ENCODE peak calls at places on chromosomes 16 and 17, in four cellular contexts. Y is DND-41, F is MM.1S, W is HepG2. M is an unnamed sample.

GRCh38 chr16:27634781-27635180 is 84.8 kb downstream of the KATNIP start:
- DNase-seq in Y (no peak), F (no peak), W (no peak), M (no peak)

GRCh38 chr16:29899516-29900101 is at the start of gene SEZ6L2:
- DNase-seq in Y (peak), F (no peak), W (peak), M (no peak)

GRCh38 chr17:59680314-59680713 is 26.9 kb downstream of the PTRH2 start:
- DNase-seq in Y (no peak), F (no peak), W (no peak), M (no peak)

GRCh38 chr16:27195068-27195741 is 8.1 kb upstream of the KDM8 start:
- DNase-seq in Y (no peak), F (no peak), W (no peak), M (no peak)

GRCh38 chr17:62165378-62165722 is 100.3 kb upstream of the MED13 start:
- DNase-seq in Y (no peak), F (peak), W (peak), M (no peak)

GRCh38 chr17:49361129-49361901 is 735 bp downstream of the ZNF652 start:
- DNase-seq in Y (peak), F (peak), W (peak), M (no peak)

GRCh38 chr17:80263253-80264047 is 2.8 kb downstream of the RNF213 start:
- DNase-seq in Y (peak), F (peak), W (peak), M (peak)

GRCh38 chr17:57114085-57114673 is 29.1 kb downstream of the AKAP1 start:
- DNase-seq in Y (peak), F (peak), W (peak), M (no peak)

GRCh38 chr17:79628861-79629547 is 18.2 kb upstream of the RBFOX3 start:
- DNase-seq in Y (no peak), F (no peak), W (no peak), M (peak)

GRCh38 chr17:50151937-50152547 is 1.6 kb upstream of the PPP1R9B start:
- DNase-seq in Y (peak), F (peak), W (peak), M (no peak)

GRCh38 chr16:53457670-53458069 is 23.4 kb downstream of the RBL2 start:
- DNase-seq in Y (peak), F (peak), W (no peak), M (no peak)

DNA sequence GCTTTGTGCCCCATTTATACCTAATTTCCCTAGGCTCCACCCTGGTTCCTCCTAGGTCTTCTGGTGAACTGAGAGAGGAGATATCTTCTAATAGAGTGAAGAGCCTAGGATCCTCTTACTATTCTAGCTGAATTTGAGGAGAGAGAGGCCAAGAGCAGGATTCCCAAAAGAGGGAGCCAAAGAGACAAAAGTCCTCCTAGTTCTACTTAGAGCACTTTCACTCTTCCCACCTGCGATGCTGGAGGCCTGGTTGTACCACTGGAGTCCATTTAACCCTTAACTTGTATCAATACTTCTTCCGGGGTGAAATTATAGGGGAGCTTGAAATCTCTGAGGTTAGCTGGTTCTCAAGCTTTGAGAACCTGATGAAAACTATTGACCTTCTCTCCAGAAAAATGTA is 3.4 kb upstream of the SSH2 start:
- DNase-seq in Y (no peak), F (no peak), W (peak), M (no peak)
- TF ChIP-seq CTCF in Y (no peak), F (no peak), W (peak), M (no peak)

DNA sequence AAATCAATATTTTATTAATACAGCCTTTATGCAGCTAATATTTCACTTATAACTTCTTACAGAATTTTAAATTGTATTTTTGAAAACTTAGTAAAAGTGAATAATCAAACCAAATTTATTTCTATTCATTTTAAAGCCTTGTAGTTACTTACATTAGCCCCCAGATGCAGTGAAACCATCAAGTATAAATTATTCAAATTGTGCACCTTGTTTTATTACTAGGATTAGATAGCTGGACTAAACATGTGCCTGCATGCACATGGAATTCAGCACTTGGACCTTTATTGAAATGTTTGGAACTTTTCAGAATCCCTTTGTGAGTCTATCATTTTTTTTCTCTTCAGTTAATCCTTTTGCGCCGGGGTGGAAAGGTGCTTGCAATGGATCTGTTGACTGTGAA is 4.7 kb downstream of the ZPBP2 start:
- DNase-seq in Y (no peak), F (peak), W (peak), M (no peak)
- TF ChIP-seq CTCF in Y (peak), F (peak), W (peak), M (peak)

DNA sequence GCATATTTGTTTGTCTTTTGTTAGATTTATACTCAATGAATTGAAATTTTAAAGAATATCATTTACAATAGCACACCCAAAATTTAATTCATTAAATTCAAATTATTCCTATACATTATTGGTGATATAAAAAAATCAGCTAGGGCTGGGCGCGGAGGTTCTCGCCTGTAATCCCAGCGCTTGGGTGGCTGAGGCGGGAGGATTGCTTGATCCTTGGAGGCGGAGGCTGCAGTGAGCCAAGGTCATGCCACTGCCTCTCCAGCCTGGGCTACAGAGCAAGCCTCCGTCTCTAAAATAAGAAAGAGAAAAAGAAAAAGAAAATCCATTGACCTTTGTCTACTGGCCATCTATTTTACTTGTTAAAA is 4.5 kb upstream of the PRDM7 start:
- DNase-seq in Y (no peak), F (no peak), W (no peak), M (no peak)
- TF ChIP-seq CTCF in Y (no peak), F (no peak), W (no peak), M (no peak)

GRCh38 chr17:68182940-68183551 is 64.8 kb upstream of the AMZ2 start:
- DNase-seq in Y (peak), F (no peak), W (peak), M (no peak)
- TF ChIP-seq CTCF in Y (no peak), F (no peak), W (no peak), M (no peak)

GRCh38 chr17:76391200-76391715 is 6.8 kb downstream of the SPHK1 start:
- DNase-seq in Y (no peak), F (no peak), W (no peak), M (no peak)

GRCh38 chr17:76385892-76386786 is 1.7 kb downstream of the SPHK1 start:
- DNase-seq in Y (peak), F (peak), W (peak), M (peak)

GRCh38 chr17:76390003-76390421 is 5.6 kb downstream of the SPHK1 start:
- DNase-seq in Y (no peak), F (no peak), W (peak), M (no peak)

GRCh38 chr17:76386966-76387765 is 2.8 kb downstream of the SPHK1 start:
- DNase-seq in Y (no peak), F (no peak), W (no peak), M (no peak)

DNA sequence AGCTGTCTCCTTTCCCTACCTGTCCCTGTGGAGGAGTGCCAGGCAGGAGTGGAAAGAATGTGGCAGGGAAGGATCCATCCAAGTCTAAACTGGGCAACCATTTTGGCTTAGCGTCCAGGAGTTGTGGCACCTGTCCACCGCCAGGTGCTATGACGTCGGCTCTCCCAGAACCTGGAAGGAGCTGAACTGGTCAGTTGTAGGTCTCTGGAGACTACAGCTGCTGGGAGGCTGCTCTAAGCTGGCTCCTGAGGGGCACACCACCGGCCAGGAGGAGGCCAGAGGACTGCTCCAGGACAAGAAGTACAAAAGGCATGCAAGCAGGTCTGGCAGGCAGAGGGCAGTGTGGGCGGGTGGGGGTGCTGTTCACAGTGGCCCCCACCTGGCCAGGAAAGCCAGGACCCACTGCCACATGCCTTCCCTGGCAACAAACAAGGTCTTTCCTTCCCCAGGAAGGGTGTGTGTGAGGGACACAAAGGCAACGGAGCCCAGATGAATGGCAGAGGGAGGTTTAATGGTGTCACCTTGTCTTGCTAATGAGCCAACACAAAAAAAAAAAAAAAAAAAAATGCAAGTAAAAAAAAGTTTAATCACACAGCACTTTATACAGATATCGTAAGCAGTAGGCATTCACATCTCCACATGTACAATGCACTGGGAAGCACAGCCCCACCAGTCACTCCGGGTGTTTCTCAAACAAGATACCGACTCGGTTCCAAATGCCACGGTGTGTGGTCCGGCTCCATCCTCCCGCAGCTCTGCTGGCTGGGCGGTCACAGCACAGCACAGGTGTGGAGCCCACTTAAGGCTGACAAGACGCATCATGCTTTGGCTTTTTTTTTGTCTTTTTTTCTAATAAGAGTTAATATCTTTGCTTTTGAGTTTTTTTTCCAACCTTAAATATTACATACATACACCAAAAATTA is 4.8 kb downstream of the SPHK1 start:
- DNase-seq in Y (no peak), F (no peak), W (peak), M (no peak)
- TF ChIP-seq CTCF in Y (no peak), F (no peak), W (peak), M (no peak)

GRCh38 chr16:85347213-85347591 is 234.9 kb upstream of the CIBAR2 start:
- DNase-seq in Y (peak), F (no peak), W (peak), M (no peak)
- TF ChIP-seq CTCF in Y (peak), F (no peak), W (peak), M (no peak)

DNA sequence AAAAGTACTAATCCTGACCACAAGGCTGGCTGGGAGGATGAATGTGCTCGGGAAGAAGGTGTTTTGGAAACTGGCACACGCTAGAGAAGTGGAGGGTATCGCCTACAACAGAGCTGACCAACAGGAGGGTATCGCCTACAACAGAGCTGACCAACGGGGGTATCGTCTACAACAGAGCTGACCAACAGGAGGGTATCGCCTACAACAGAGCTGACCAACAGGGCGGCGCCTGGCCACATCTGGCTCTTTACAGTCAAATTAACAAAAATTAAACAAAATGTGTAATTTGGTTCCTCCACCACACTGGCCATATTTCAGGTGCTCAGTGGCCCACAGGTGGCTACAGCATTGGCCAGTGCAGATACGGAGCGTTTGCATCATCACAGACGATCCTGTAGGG is 153.5 kb downstream of the CMIP start:
- DNase-seq in Y (no peak), F (no peak), W (no peak), M (no peak)
- TF ChIP-seq CTCF in Y (no peak), F (no peak), W (peak), M (no peak)

GRCh38 chr16:11799509-11800384 is 2.7 kb upstream of the ZC3H7A start:
- DNase-seq in Y (peak), F (no peak), W (no peak), M (no peak)

GRCh38 chr16:11797957-11798299 is 870 bp upstream of the ZC3H7A start:
- DNase-seq in Y (peak), F (peak), W (no peak), M (peak)

GRCh38 chr16:11800385-11800718 is 3.3 kb upstream of the ZC3H7A start:
- DNase-seq in Y (no peak), F (no peak), W (no peak), M (no peak)

GRCh38 chr16:11799017-11799381 is 1.9 kb upstream of the ZC3H7A start:
- DNase-seq in Y (no peak), F (no peak), W (no peak), M (no peak)

DNA sequence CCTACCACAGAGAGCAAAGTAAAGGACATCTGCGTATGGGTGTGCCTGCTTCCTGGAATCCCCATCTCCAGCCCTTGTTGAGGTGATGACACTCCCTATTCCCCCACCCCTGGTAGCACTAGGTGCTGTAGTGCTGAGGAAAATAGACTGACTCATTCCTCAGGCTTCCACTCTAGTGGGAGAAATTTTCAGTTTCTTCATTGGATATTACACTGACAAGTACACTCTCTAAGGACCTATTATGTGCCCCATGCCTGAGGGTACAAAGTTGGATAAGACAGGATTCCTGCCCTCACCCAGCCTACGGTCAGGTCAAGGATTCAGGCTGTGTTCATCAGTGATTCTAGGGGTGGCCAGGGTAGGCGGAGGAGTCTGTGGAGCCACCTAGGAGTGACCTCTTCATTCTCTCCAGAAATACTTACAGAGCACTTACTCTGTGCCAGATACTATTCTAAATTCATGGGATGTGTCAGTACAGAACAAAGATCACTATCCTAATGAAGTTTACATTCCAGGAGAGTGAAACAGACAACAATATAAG is 4.5 kb upstream of the ZC3H7A start:
- DNase-seq in Y (no peak), F (no peak), W (no peak), M (no peak)
- TF ChIP-seq CTCF in Y (no peak), F (no peak), W (no peak), M (no peak)

M was measured in CD14-positive monocyte.